ENCODE peak calls at places on chromosomes 5 and 9, in nine cellular contexts. A is tibial nerve, N is SK-N-SH, V is IMR-90, Z is heart left ventricle, U is uterus, T is suprapubic skin, M is pancreas, C is ovary. L is an unnamed sample.

GRCh38 chr5:154309361-154309725 is 118.8 kb downstream of the GALNT10 start:
- DNase-seq in A (no peak), N (no peak), V (peak; percentile 60), Z (no peak), U (no peak), T (no peak), M (no peak), C (no peak), L (no peak)

GRCh38 chr9:109728696-109729300 is 51.2 kb upstream of the PALM2AKAP2 start:
- DNase-seq in A (no peak), N (no peak), V (no peak), Z (no peak), U (no peak), T (no peak), M (no peak), C (no peak), L (no peak)

GRCh38 chr9:4303002-4303401 is 3.1 kb upstream of the GLIS3 start:
- DNase-seq in A (no peak), N (no peak), V (peak; percentile 51), Z (no peak), U (no peak), T (no peak), M (no peak), C (no peak), L (no peak)

GRCh38 chr5:170302729-170303501 is 5.3 kb upstream of the LCP2 start:
- DNase-seq in A (no peak), N (no peak), V (no peak), Z (peak; percentile 71), U (peak; percentile 58), T (no peak), M (no peak), C (peak; percentile 84), L (peak; percentile 80)

GRCh38 chr9:120909904-120910303 is 16.7 kb downstream of the TRAF1 start:
- DNase-seq in A (no peak), N (no peak), V (no peak), Z (no peak), U (no peak), T (no peak), M (no peak), C (no peak), L (no peak)

GRCh38 chr9:4269872-4270271 is 30.0 kb downstream of the GLIS3 start:
- DNase-seq in A (no peak), N (no peak), V (no peak), Z (no peak), U (no peak), T (no peak), M (no peak), C (no peak), L (no peak)

GRCh38 chr9:131807131-131807990 is 67.5 kb upstream of the RAPGEF1 start:
- DNase-seq in A (no peak), N (peak; percentile 77), V (no peak), Z (no peak), U (no peak), T (no peak), M (no peak), C (no peak), L (no peak)

GRCh38 chr5:174690256-174690655 is 34.1 kb upstream of the MSX2 start:
- DNase-seq in A (no peak), N (no peak), V (peak; percentile 18), Z (no peak), U (no peak), T (no peak), M (no peak), C (peak; percentile 42), L (no peak)

GRCh38 chr5:14164764-14165163 is 21.6 kb downstream of the TRIO start:
- DNase-seq in A (no peak), N (no peak), V (no peak), Z (no peak), U (no peak), T (no peak), M (no peak), C (no peak), L (no peak)

GRCh38 chr9:14057347-14058077 is 256.4 kb downstream of the NFIB start:
- DNase-seq in A (no peak), N (peak; percentile 47), V (no peak), Z (no peak), U (peak; percentile 27), T (no peak), M (no peak), C (no peak), L (no peak)

GRCh38 chr5:74851684-74852353 is 14.4 kb downstream of the FAM169A start:
- DNase-seq in A (no peak), N (no peak), V (peak; percentile 28), Z (no peak), U (no peak), T (no peak), M (no peak), C (no peak), L (no peak)

GRCh38 chr9:126696764-126697145 is 83.0 kb downstream of the LMX1B start:
- DNase-seq in A (no peak), N (peak; percentile 41), V (no peak), Z (no peak), U (no peak), T (peak; percentile 37), M (no peak), C (peak; percentile 18), L (peak; percentile 41)

GRCh38 chr5:32842798-32843531 is 131.8 kb downstream of the NPR3 start:
- DNase-seq in A (no peak), N (no peak), V (no peak), Z (no peak), U (peak; percentile 27), T (no peak), M (no peak), C (no peak), L (no peak)

GRCh38 chr5:150398432-150399157 is 14.1 kb downstream of the CD74 start:
- DNase-seq in A (no peak), N (no peak), V (no peak), Z (no peak), U (no peak), T (no peak), M (no peak), C (no peak), L (no peak)

GRCh38 chr5:17258429-17258828 is 41.0 kb downstream of the BASP1 start:
- DNase-seq in A (no peak), N (no peak), V (peak; percentile 68), Z (no peak), U (no peak), T (no peak), M (no peak), C (no peak), L (no peak)

GRCh38 chr9:117480729-117481128 is 65.9 kb upstream of the ASTN2 start:
- DNase-seq in A (no peak), N (no peak), V (no peak), Z (no peak), U (no peak), T (no peak), M (no peak), C (no peak), L (no peak)

DNA sequence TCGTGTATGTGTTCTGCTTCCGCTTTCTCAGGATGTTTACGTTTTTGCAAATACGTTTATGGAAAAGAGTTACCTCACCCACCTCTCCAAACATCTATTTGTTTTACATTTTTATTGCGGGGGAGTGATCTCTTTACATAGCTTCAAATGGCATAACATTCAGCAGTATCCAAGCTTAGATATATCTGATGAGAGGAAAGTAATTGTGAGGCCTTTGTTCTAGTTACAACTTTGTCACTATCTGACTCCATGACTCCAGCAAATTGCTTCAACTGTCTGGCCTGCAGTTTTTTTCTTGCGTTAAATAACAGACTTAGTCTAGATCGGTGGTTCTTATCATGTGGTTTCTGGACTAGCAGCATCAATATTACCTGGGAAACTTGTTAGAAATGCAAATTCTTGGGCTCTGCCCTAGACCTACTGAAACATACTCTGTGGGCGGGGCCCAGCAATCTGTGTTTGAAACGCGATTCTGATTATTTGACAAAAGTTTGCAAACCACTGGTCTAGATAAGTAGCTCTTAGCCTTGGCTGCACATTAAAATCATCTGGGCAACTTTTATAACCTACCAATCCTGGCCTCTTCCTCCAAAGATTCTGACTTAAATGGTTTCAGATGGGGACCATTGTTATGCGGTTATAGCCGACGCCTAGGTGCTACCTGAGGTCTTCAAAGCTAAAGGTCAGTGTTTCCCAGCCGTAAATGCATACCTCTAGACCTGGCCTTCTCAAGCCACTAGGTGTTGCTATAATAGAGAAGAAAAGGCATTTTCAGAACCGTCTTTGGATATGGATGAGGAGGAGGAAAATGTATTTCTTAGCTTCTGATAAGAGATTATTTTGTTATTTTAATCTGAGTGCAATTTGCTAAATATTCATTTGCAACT is 73.9 kb downstream of the C9orf85 start:
- DNase-seq in A (no peak), N (no peak), V (peak; percentile 15), Z (no peak), U (no peak), T (no peak), M (no peak), C (no peak), L (no peak)
- TF ChIP-seq CTCF in A (no peak), N (no peak), V (no peak), Z (no peak), U (no peak), T (no peak), M (no peak), C (no peak), L (no peak)

GRCh38 chr5:152634596-152634995 is 229.5 kb upstream of the NMUR2 start:
- DNase-seq in A (no peak), N (no peak), V (no peak), Z (peak; percentile 23), U (no peak), T (no peak), M (peak; percentile 2), C (no peak), L (no peak)
- H3K27ac ChIP-seq in A (no peak overlapping the region), N (no peak overlapping the region), V (no peak overlapping the region), Z (no peak overlapping the region), U (no peak overlapping the region), T (no peak overlapping the region), M (no peak overlapping the region), C (no peak overlapping the region), L (no peak overlapping the region)

DNA sequence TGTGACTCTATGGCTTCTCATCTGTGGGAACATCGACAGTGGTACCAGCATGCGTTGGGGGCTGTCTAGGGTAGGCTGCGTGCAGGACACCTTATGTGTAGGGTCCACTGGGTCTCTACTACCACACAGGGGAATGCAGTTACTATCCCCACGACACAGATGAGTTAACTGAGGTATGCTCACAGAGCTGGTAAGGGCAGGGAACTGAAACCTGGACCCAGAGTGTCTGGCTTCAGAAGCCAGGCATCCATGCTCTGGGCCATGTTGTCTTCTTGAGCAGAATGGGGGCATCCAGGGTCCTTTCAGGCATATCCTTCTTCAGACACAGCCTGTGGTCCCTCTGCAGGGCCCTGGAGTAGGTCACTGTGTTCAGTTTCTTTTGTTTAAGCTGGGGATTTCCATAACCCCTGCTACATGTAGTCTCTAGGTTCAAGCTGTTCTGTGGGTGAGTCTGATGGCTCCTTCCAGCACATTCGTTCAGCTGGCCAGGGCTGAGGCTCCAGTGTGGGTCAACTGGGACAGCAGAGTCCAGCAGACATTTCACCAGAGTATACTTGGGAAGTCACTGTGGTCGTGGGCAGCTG is 148.8 kb downstream of the GADD45G start:
- DNase-seq in A (no peak), N (no peak), V (no peak), Z (no peak), U (no peak), T (no peak), M (no peak), C (no peak), L (no peak)
- H3K4me3 ChIP-seq in A (no peak overlapping the region), N (no peak overlapping the region), V (no peak overlapping the region), Z (no peak overlapping the region), U (no peak overlapping the region), T (no peak overlapping the region), M (no peak overlapping the region), C (no peak overlapping the region), L (no peak overlapping the region)

DNA sequence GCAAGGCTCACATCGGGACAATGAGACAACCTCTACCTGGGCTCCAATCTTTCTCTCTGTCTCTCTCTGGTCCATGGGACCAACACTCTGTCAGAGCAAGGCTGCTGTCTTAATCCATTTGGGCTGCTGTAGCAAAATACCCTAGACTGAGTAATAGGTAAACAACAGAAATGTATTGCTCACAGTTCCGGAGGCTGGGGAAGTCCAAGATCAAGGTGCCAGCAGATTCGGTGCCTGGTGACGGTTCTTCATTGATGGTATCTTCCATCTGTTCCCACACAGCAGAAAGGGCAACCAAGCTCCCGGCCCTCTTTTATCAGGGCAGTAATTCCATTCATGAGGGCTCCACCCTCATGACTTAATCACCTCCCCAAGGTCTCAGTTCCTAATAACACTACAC is 61.3 kb upstream of the SPOCK1 start:
- DNase-seq in A (no peak), N (no peak), V (no peak), Z (no peak), U (no peak), T (no peak), M (no peak), C (no peak), L (no peak)
- TF ChIP-seq CTCF in A (no peak), N (no peak), V (no peak), Z (no peak), U (no peak), T (no peak), M (no peak), C (no peak), L (no peak)